ENCODE peak calls at places on chromosome X, in four cellular contexts. One of them, this sample, is unnamed.

GRCh38 chrX:74343970-74344622 is 40.1 kb downstream of the ZCCHC13 start:
- DNase-seq in fibroblast of lung: peak; percentile 97
- DNase-seq in endodermal cell: peak; percentile 90
- DNase-seq in GM12865: peak; percentile 75
- DNase-seq in this sample: peak; percentile 87

GRCh38 chrX:153610834-153611209 is 11.9 kb upstream of the CCNQ start:
- DNase-seq in fibroblast of lung: no peak
- DNase-seq in endodermal cell: no peak
- DNase-seq in GM12865: no peak
- DNase-seq in this sample: no peak

GRCh38 chrX:27987862-27988646 is 6.8 kb upstream of the DCAF8L1 start:
- DNase-seq in fibroblast of lung: no peak
- DNase-seq in endodermal cell: no peak
- DNase-seq in GM12865: no peak
- DNase-seq in this sample: no peak

GRCh38 chrX:54178100-54178940 is 4.7 kb downstream of the FAM120C start:
- DNase-seq in fibroblast of lung: peak; percentile 86
- DNase-seq in endodermal cell: no peak
- DNase-seq in GM12865: peak; percentile 3
- DNase-seq in this sample: peak; percentile 67

GRCh38 chrX:80648023-80648422 is 161.7 kb downstream of the BRWD3 start:
- DNase-seq in fibroblast of lung: peak; percentile 0
- DNase-seq in endodermal cell: no peak
- DNase-seq in GM12865: peak; percentile 0
- DNase-seq in this sample: no peak

GRCh38 chrX:71058116-71058515 is 10.0 kb downstream of the SNX12 start:
- DNase-seq in fibroblast of lung: no peak
- DNase-seq in endodermal cell: no peak
- DNase-seq in GM12865: no peak
- DNase-seq in this sample: no peak

GRCh38 chrX:150663061-150663460 is 30.1 kb upstream of the MTMR1 start:
- DNase-seq in fibroblast of lung: no peak
- DNase-seq in endodermal cell: no peak
- DNase-seq in GM12865: no peak
- DNase-seq in this sample: no peak

GRCh38 chrX:5998901-5999300 is 229.8 kb downstream of the NLGN4X start:
- DNase-seq in fibroblast of lung: no peak
- DNase-seq in endodermal cell: no peak
- DNase-seq in GM12865: no peak
- DNase-seq in this sample: no peak

GRCh38 chrX:120358687-120359086 is 3.2 kb upstream of the ATP1B4 start:
- DNase-seq in fibroblast of lung: no peak
- DNase-seq in endodermal cell: no peak
- DNase-seq in GM12865: no peak
- DNase-seq in this sample: peak; percentile 0

GRCh38 chrX:101415180-101416130 is 7.4 kb downstream of the HNRNPH2 start:
- DNase-seq in fibroblast of lung: peak; percentile 87
- DNase-seq in endodermal cell: peak; percentile 59
- DNase-seq in GM12865: peak; percentile 79
- DNase-seq in this sample: peak; percentile 59

GRCh38 chrX:94053575-94053974 is 379.6 kb downstream of the FAM133A start:
- DNase-seq in fibroblast of lung: no peak
- DNase-seq in endodermal cell: no peak
- DNase-seq in GM12865: no peak
- DNase-seq in this sample: no peak

GRCh38 chrX:94057385-94057784 is 383.4 kb downstream of the FAM133A start:
- DNase-seq in fibroblast of lung: no peak
- DNase-seq in endodermal cell: no peak
- DNase-seq in GM12865: no peak
- DNase-seq in this sample: no peak

DNA sequence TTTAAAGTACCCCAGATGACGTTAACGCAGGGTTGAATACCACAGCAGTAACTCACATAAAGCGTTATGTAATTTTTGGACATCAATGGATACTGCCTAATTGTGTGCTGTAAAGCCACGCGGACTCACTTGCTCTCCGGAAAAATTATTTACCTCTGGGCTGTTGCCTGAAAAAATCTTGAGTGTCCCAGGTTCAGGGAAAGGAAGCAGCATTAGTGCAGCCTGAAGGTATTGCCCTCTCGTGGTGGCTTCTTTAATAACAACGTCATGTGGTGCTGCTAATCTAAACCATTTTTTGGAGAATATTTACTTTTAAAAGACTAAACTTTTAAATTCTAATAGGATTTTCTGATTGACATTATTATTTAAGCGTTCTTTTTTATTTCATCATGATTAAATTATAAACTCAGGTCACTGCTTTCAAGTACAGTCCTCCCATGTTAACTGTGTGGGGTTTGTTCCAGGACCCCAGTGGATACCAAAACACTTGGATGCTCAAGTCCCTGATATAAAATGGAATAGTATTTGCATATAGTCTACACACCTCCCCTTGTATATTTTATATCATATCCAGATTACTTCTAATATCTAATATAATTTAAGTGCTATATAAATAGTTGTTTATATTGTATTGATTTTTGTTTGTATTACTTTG is 384.8 kb downstream of the FAM133A start:
- DNase-seq in fibroblast of lung: no peak
- DNase-seq in endodermal cell: peak; percentile 71
- DNase-seq in GM12865: no peak
- DNase-seq in this sample: no peak
- TF ChIP-seq CTCF in fibroblast of lung: no peak
- TF ChIP-seq CTCF in endodermal cell: peak; percentile 87
- TF ChIP-seq CTCF in GM12865: peak; percentile 10
- TF ChIP-seq CTCF in this sample: peak; percentile 54

DNA sequence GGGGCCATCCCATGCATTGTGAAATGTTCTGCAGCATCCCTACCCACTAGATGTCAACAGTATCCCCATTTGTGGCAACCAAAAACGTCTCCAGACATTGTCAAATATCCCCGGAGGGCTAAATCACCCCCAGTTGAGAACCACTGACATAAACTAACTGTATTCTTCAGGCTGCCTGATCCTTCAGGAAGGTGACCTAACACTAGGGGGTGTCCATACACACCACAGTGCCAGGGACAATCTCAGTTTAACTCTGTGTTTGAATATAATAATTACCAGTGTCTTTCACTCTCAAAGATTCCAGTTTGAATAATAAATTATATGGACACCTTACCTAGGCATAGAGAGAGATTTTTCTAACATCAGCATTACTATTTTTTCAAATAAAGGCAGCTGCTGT is 6.4 kb downstream of the ACE2 start:
- DNase-seq in fibroblast of lung: no peak
- DNase-seq in endodermal cell: no peak
- DNase-seq in GM12865: no peak
- DNase-seq in this sample: no peak
- TF ChIP-seq CTCF in fibroblast of lung: no peak
- TF ChIP-seq CTCF in endodermal cell: peak; percentile 71
- TF ChIP-seq CTCF in GM12865: no peak
- TF ChIP-seq CTCF in this sample: peak; percentile 40

DNA sequence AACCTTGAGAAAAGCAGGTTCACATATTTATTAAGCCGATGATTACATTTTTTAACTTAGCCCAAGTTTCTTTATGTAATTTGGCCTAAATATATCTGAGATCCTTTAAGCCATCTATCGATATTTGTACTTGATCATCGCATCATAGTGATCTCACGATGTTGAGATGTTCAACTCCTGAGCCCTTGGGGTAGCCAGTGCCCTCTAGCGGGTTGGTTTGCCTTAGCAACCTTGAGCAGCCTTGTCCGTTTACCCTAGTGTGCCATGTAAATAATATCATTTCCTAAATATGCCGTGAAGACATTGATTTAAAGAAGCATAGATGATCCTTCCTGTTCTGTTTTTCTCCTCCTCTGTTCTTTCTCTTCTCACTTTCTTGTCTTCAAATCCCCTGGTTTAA is 432.2 kb downstream of the RPA4 start:
- DNase-seq in fibroblast of lung: no peak
- DNase-seq in endodermal cell: peak; percentile 74
- DNase-seq in GM12865: peak; percentile 28
- DNase-seq in this sample: no peak
- TF ChIP-seq CTCF in fibroblast of lung: no peak
- TF ChIP-seq CTCF in endodermal cell: peak; percentile 74
- TF ChIP-seq CTCF in GM12865: no peak
- TF ChIP-seq CTCF in this sample: no peak

DNA sequence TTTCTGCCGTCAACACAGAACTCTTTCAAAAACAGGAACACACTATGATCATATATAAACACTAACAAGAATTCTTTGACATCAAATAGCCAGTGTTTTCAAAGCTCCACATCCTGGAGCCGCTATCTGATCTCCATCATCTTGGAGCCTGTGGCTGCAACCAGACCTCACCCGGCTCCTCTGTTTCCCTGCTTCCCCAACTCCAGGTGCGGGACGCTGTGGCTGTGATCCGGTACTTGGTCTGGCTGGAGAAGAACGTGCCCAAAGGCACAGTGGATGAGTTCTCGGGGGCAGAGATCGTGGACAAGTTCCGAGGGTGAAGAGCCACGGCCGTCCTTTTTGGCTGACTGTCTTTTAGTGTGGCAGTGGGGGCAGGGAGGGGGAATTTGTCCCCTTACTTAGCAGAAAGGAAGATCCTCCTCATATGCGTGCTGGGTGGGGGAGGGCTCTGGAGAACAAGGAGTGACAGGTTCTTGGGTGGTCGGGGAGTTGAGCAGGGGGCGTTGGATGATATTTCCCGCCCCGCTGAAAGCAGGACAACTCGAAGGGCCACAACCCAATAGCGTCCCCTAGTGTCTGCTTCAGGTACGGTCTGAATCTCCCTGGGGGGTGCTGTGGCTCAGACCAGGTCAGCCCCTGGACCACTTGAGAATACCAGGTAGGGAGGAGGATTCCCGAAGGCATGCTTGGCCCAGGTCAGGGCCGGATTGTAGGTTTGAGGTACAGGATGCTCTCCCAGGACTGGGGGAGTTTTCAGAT is 15.7 kb downstream of the XPNPEP2 start:
- DNase-seq in fibroblast of lung: no peak
- DNase-seq in endodermal cell: peak; percentile 86
- DNase-seq in GM12865: no peak
- DNase-seq in this sample: no peak
- TF ChIP-seq CTCF in fibroblast of lung: no peak
- TF ChIP-seq CTCF in endodermal cell: peak; percentile 85
- TF ChIP-seq CTCF in GM12865: peak; percentile 59
- TF ChIP-seq CTCF in this sample: peak; percentile 48

GRCh38 chrX:37830371-37830770 is 17.0 kb downstream of the DYNLT3 start:
- DNase-seq in fibroblast of lung: peak; percentile 47
- DNase-seq in endodermal cell: no peak
- DNase-seq in GM12865: no peak
- DNase-seq in this sample: no peak

GRCh38 chrX:37834937-37835336 is 12.4 kb downstream of the DYNLT3 start:
- DNase-seq in fibroblast of lung: no peak
- DNase-seq in endodermal cell: no peak
- DNase-seq in GM12865: no peak
- DNase-seq in this sample: no peak
- TF ChIP-seq CTCF in fibroblast of lung: no peak
- TF ChIP-seq CTCF in endodermal cell: no peak
- TF ChIP-seq CTCF in GM12865: no peak
- TF ChIP-seq CTCF in this sample: no peak

GRCh38 chrX:57155171-57155570 is 18.0 kb upstream of the SPIN2A start:
- DNase-seq in fibroblast of lung: no peak
- DNase-seq in endodermal cell: no peak
- DNase-seq in GM12865: no peak
- DNase-seq in this sample: no peak

DNA sequence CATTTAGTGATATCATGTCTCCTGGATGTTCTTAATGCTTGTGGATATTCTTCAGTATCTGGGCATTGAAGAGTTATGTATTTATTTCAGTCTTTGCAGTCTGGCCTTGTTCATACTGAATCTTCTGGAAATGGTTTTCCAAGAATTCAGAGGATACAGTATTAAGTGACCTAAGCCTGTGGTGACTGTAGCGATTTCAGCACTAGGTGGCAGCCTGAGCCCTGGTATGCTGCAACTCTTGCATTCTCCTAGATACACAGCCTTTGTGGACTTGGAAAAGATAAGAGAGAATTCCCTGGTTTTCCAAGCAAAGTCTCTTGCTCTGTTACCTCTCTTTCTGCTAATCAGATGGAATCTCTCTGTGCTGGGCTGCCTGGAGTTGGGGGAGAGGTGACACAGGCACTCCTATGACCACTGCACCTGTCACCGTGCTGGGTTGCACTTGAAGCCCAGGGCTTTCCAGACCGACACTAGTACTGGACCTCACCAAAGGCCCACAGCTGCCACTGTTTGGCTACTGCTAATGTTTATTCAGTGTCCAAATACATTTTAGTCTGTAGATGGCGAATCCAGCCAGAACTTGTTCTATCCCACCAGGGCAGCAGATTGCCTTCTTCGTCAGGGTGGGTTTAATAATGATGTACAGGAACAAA is 19.3 kb upstream of the SPIN2A start:
- DNase-seq in fibroblast of lung: peak; percentile 8
- DNase-seq in endodermal cell: peak; percentile 80
- DNase-seq in GM12865: peak; percentile 7
- DNase-seq in this sample: peak; percentile 15
- TF ChIP-seq CTCF in fibroblast of lung: peak; percentile 28
- TF ChIP-seq CTCF in endodermal cell: peak; percentile 76
- TF ChIP-seq CTCF in GM12865: peak; percentile 22
- TF ChIP-seq CTCF in this sample: peak; percentile 62

GRCh38 chrX:149512225-149512885 is 7.2 kb upstream of the IDS start:
- DNase-seq in fibroblast of lung: peak; percentile 40
- DNase-seq in endodermal cell: peak; percentile 89
- DNase-seq in GM12865: peak; percentile 64
- DNase-seq in this sample: peak; percentile 30

GRCh38 chrX:149511081-149511480 is 6.0 kb upstream of the IDS start:
- DNase-seq in fibroblast of lung: no peak
- DNase-seq in endodermal cell: no peak
- DNase-seq in GM12865: no peak
- DNase-seq in this sample: no peak

GRCh38 chrX:149508467-149508866 is 3.4 kb upstream of the IDS start:
- DNase-seq in fibroblast of lung: no peak
- DNase-seq in endodermal cell: no peak
- DNase-seq in GM12865: no peak
- DNase-seq in this sample: no peak

GRCh38 chrX:149513713-149514427 is 8.8 kb upstream of the IDS start:
- DNase-seq in fibroblast of lung: no peak
- DNase-seq in endodermal cell: no peak
- DNase-seq in GM12865: no peak
- DNase-seq in this sample: no peak

DNA sequence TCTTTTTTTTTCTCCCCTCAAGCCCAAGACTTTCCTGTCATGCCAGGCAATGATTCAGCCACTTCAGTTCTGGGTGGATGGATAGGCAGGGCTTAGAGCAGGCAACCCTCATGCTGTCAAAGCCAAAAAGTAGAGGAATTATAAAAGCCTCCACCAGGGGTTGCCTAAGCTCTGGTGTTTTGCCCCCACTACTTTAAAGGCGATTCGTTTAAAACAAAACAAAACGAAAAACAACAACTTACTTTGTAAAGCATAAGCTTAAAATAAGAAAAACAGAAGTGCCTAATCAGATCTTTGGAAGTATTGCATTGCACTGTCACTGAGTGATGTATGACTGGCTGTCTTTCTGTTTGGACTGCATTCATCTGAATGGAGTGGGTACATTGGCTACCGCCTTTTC is 5.3 kb upstream of the IDS start:
- DNase-seq in fibroblast of lung: no peak
- DNase-seq in endodermal cell: no peak
- DNase-seq in GM12865: no peak
- DNase-seq in this sample: no peak
- TF ChIP-seq CTCF in fibroblast of lung: peak; percentile 24
- TF ChIP-seq CTCF in endodermal cell: peak; percentile 55
- TF ChIP-seq CTCF in GM12865: no peak
- TF ChIP-seq CTCF in this sample: peak; percentile 52

This sample was measured in HFFc6.